ENCODE peak calls at places on chromosome 1, in nine cellular contexts. One of them, this sample, is unnamed.

GRCh38 chr1:42953182-42954180 is 5.2 kb downstream of the SLC2A1 start:
- DNase-seq in astrocyte: no peak
- DNase-seq in cardiac fibroblast: no peak
- DNase-seq in astrocyte of the spinal cord: no peak
- DNase-seq in dorsolateral prefrontal cortex: peak
- DNase-seq in kidney: no peak
- DNase-seq in esophagus muscularis mucosa: no peak
- DNase-seq in mammary epithelial cell: peak
- DNase-seq in BE2C: no peak
- DNase-seq in this sample: no peak

GRCh38 chr1:181483561-181484291 is 409 bp downstream of the CACNA1E start:
- DNase-seq in astrocyte: no peak
- DNase-seq in cardiac fibroblast: no peak
- DNase-seq in astrocyte of the spinal cord: no peak
- DNase-seq in dorsolateral prefrontal cortex: no peak
- DNase-seq in kidney: no peak
- DNase-seq in esophagus muscularis mucosa: no peak
- DNase-seq in mammary epithelial cell: no peak
- DNase-seq in BE2C: no peak
- DNase-seq in this sample: no peak

GRCh38 chr1:223815865-223816264 is 29.9 kb downstream of the TP53BP2 start:
- DNase-seq in astrocyte: peak
- DNase-seq in cardiac fibroblast: no peak
- DNase-seq in astrocyte of the spinal cord: no peak
- DNase-seq in dorsolateral prefrontal cortex: no peak
- DNase-seq in kidney: no peak
- DNase-seq in esophagus muscularis mucosa: no peak
- DNase-seq in mammary epithelial cell: peak
- DNase-seq in BE2C: no peak
- DNase-seq in this sample: no peak

GRCh38 chr1:2431095-2431494 is 18.7 kb upstream of the PEX10 start:
- DNase-seq in astrocyte: no peak
- DNase-seq in cardiac fibroblast: no peak
- DNase-seq in astrocyte of the spinal cord: no peak
- DNase-seq in dorsolateral prefrontal cortex: no peak
- DNase-seq in kidney: no peak
- DNase-seq in esophagus muscularis mucosa: no peak
- DNase-seq in mammary epithelial cell: peak
- DNase-seq in BE2C: no peak
- DNase-seq in this sample: no peak

GRCh38 chr1:224045556-224045955 is 68.4 kb upstream of the FBXO28 start:
- DNase-seq in astrocyte: no peak
- DNase-seq in cardiac fibroblast: no peak
- DNase-seq in astrocyte of the spinal cord: no peak
- DNase-seq in dorsolateral prefrontal cortex: no peak
- DNase-seq in kidney: no peak
- DNase-seq in esophagus muscularis mucosa: no peak
- DNase-seq in mammary epithelial cell: no peak
- DNase-seq in BE2C: no peak
- DNase-seq in this sample: no peak

GRCh38 chr1:46735708-46736324 is 16.9 kb upstream of the EFCAB14 start:
- DNase-seq in astrocyte: peak
- DNase-seq in cardiac fibroblast: peak
- DNase-seq in astrocyte of the spinal cord: peak
- DNase-seq in dorsolateral prefrontal cortex: no peak
- DNase-seq in kidney: no peak
- DNase-seq in esophagus muscularis mucosa: peak
- DNase-seq in mammary epithelial cell: peak
- DNase-seq in BE2C: no peak
- DNase-seq in this sample: no peak

GRCh38 chr1:8317647-8318360 is at the start of gene SLC45A1:
- DNase-seq in astrocyte: peak
- DNase-seq in cardiac fibroblast: peak
- DNase-seq in astrocyte of the spinal cord: peak
- DNase-seq in dorsolateral prefrontal cortex: peak
- DNase-seq in kidney: peak
- DNase-seq in esophagus muscularis mucosa: no peak
- DNase-seq in mammary epithelial cell: peak
- DNase-seq in BE2C: peak
- DNase-seq in this sample: no peak

GRCh38 chr1:88973520-88974137 is 18.8 kb downstream of the KYAT3 start:
- DNase-seq in astrocyte: peak
- DNase-seq in cardiac fibroblast: peak
- DNase-seq in astrocyte of the spinal cord: peak
- DNase-seq in dorsolateral prefrontal cortex: no peak
- DNase-seq in kidney: no peak
- DNase-seq in esophagus muscularis mucosa: no peak
- DNase-seq in mammary epithelial cell: peak
- DNase-seq in BE2C: no peak
- DNase-seq in this sample: no peak

GRCh38 chr1:84689514-84690396 is 506 bp downstream of the SSX2IP start:
- DNase-seq in astrocyte: peak
- DNase-seq in cardiac fibroblast: peak
- DNase-seq in astrocyte of the spinal cord: peak
- DNase-seq in dorsolateral prefrontal cortex: peak
- DNase-seq in kidney: peak
- DNase-seq in esophagus muscularis mucosa: peak
- DNase-seq in mammary epithelial cell: no peak
- DNase-seq in BE2C: peak
- DNase-seq in this sample: no peak

GRCh38 chr1:234971586-234972297 is 156.9 kb downstream of the TOMM20 start:
- DNase-seq in astrocyte: no peak
- DNase-seq in cardiac fibroblast: no peak
- DNase-seq in astrocyte of the spinal cord: no peak
- DNase-seq in dorsolateral prefrontal cortex: no peak
- DNase-seq in kidney: no peak
- DNase-seq in esophagus muscularis mucosa: no peak
- DNase-seq in mammary epithelial cell: no peak
- DNase-seq in BE2C: no peak
- DNase-seq in this sample: no peak

GRCh38 chr1:16141573-16142336 is 14.1 kb downstream of the EPHA2 start:
- DNase-seq in astrocyte: no peak
- DNase-seq in cardiac fibroblast: peak
- DNase-seq in astrocyte of the spinal cord: no peak
- DNase-seq in dorsolateral prefrontal cortex: no peak
- DNase-seq in kidney: no peak
- DNase-seq in esophagus muscularis mucosa: no peak
- DNase-seq in mammary epithelial cell: no peak
- DNase-seq in BE2C: no peak
- DNase-seq in this sample: no peak

GRCh38 chr1:164611754-164612642 is 53.0 kb downstream of the PBX1 start:
- DNase-seq in astrocyte: peak
- DNase-seq in cardiac fibroblast: peak
- DNase-seq in astrocyte of the spinal cord: peak
- DNase-seq in dorsolateral prefrontal cortex: no peak
- DNase-seq in kidney: no peak
- DNase-seq in esophagus muscularis mucosa: no peak
- DNase-seq in mammary epithelial cell: peak
- DNase-seq in BE2C: no peak
- DNase-seq in this sample: no peak

GRCh38 chr1:212238552-212238951 is 46.7 kb upstream of the PPP2R5A start:
- DNase-seq in astrocyte: no peak
- DNase-seq in cardiac fibroblast: no peak
- DNase-seq in astrocyte of the spinal cord: no peak
- DNase-seq in dorsolateral prefrontal cortex: no peak
- DNase-seq in kidney: no peak
- DNase-seq in esophagus muscularis mucosa: no peak
- DNase-seq in mammary epithelial cell: no peak
- DNase-seq in BE2C: no peak
- DNase-seq in this sample: no peak

GRCh38 chr1:177471244-177471643 is 300.5 kb downstream of the BRINP2 start:
- DNase-seq in astrocyte: peak
- DNase-seq in cardiac fibroblast: peak
- DNase-seq in astrocyte of the spinal cord: peak
- DNase-seq in dorsolateral prefrontal cortex: no peak
- DNase-seq in kidney: no peak
- DNase-seq in esophagus muscularis mucosa: no peak
- DNase-seq in mammary epithelial cell: peak
- DNase-seq in BE2C: no peak
- DNase-seq in this sample: no peak

GRCh38 chr1:219161371-219161975 is 12.2 kb upstream of the LYPLAL1 start:
- DNase-seq in astrocyte: no peak
- DNase-seq in cardiac fibroblast: no peak
- DNase-seq in astrocyte of the spinal cord: no peak
- DNase-seq in dorsolateral prefrontal cortex: no peak
- DNase-seq in kidney: no peak
- DNase-seq in esophagus muscularis mucosa: no peak
- DNase-seq in mammary epithelial cell: no peak
- DNase-seq in BE2C: no peak
- DNase-seq in this sample: no peak

GRCh38 chr1:63322248-63322943 is at the start of gene FOXD3:
- DNase-seq in astrocyte: no peak
- DNase-seq in cardiac fibroblast: peak
- DNase-seq in astrocyte of the spinal cord: no peak
- DNase-seq in dorsolateral prefrontal cortex: no peak
- DNase-seq in kidney: peak
- DNase-seq in esophagus muscularis mucosa: no peak
- DNase-seq in mammary epithelial cell: peak
- DNase-seq in BE2C: peak
- DNase-seq in this sample: no peak

GRCh38 chr1:184036517-184036949 is 995 bp downstream of the COLGALT2 start:
- DNase-seq in astrocyte: peak
- DNase-seq in cardiac fibroblast: peak
- DNase-seq in astrocyte of the spinal cord: peak
- DNase-seq in dorsolateral prefrontal cortex: peak
- DNase-seq in kidney: peak
- DNase-seq in esophagus muscularis mucosa: no peak
- DNase-seq in mammary epithelial cell: no peak
- DNase-seq in BE2C: peak
- DNase-seq in this sample: no peak

GRCh38 chr1:180815188-180815587 is 97.5 kb upstream of the KIAA1614 start:
- DNase-seq in astrocyte: no peak
- DNase-seq in cardiac fibroblast: no peak
- DNase-seq in astrocyte of the spinal cord: no peak
- DNase-seq in dorsolateral prefrontal cortex: no peak
- DNase-seq in kidney: no peak
- DNase-seq in esophagus muscularis mucosa: no peak
- DNase-seq in mammary epithelial cell: no peak
- DNase-seq in BE2C: no peak
- DNase-seq in this sample: no peak

GRCh38 chr1:174074757-174075156 is 52.6 kb upstream of the RC3H1 start:
- DNase-seq in astrocyte: peak
- DNase-seq in cardiac fibroblast: peak
- DNase-seq in astrocyte of the spinal cord: peak
- DNase-seq in dorsolateral prefrontal cortex: no peak
- DNase-seq in kidney: no peak
- DNase-seq in esophagus muscularis mucosa: no peak
- DNase-seq in mammary epithelial cell: no peak
- DNase-seq in BE2C: no peak
- DNase-seq in this sample: no peak

GRCh38 chr1:104132386-104132973 is 382.8 kb downstream of the AMY1C start:
- DNase-seq in astrocyte: no peak
- DNase-seq in cardiac fibroblast: no peak
- DNase-seq in astrocyte of the spinal cord: peak
- DNase-seq in dorsolateral prefrontal cortex: no peak
- DNase-seq in kidney: no peak
- DNase-seq in esophagus muscularis mucosa: no peak
- DNase-seq in mammary epithelial cell: peak
- DNase-seq in BE2C: peak
- DNase-seq in this sample: no peak

GRCh38 chr1:20194770-20195463 is 8.6 kb upstream of the PLA2G2C start:
- DNase-seq in astrocyte: peak
- DNase-seq in cardiac fibroblast: peak
- DNase-seq in astrocyte of the spinal cord: peak
- DNase-seq in dorsolateral prefrontal cortex: peak
- DNase-seq in kidney: peak
- DNase-seq in esophagus muscularis mucosa: no peak
- DNase-seq in mammary epithelial cell: peak
- DNase-seq in BE2C: peak
- DNase-seq in this sample: no peak
- TF ChIP-seq CTCF in astrocyte: peak
- TF ChIP-seq CTCF in cardiac fibroblast: peak
- TF ChIP-seq CTCF in astrocyte of the spinal cord: peak
- TF ChIP-seq CTCF in dorsolateral prefrontal cortex: peak
- TF ChIP-seq CTCF in kidney: peak
- TF ChIP-seq CTCF in esophagus muscularis mucosa: peak
- TF ChIP-seq CTCF in mammary epithelial cell: peak
- TF ChIP-seq CTCF in BE2C: peak
- TF ChIP-seq CTCF in this sample: peak

GRCh38 chr1:200676829-200677228 is 7.1 kb upstream of the DDX59 start:
- DNase-seq in astrocyte: no peak
- DNase-seq in cardiac fibroblast: no peak
- DNase-seq in astrocyte of the spinal cord: no peak
- DNase-seq in dorsolateral prefrontal cortex: no peak
- DNase-seq in kidney: no peak
- DNase-seq in esophagus muscularis mucosa: no peak
- DNase-seq in mammary epithelial cell: no peak
- DNase-seq in BE2C: no peak
- DNase-seq in this sample: no peak
- H3K4me3 ChIP-seq in astrocyte: no peak
- H3K4me3 ChIP-seq in cardiac fibroblast: no peak
- H3K4me3 ChIP-seq in astrocyte of the spinal cord: no peak
- H3K4me3 ChIP-seq in dorsolateral prefrontal cortex: no peak
- H3K4me3 ChIP-seq in kidney: no peak
- H3K4me3 ChIP-seq in esophagus muscularis mucosa: no peak
- H3K4me3 ChIP-seq in mammary epithelial cell: no peak
- H3K4me3 ChIP-seq in BE2C: no peak
- H3K4me3 ChIP-seq in this sample: no peak

DNA sequence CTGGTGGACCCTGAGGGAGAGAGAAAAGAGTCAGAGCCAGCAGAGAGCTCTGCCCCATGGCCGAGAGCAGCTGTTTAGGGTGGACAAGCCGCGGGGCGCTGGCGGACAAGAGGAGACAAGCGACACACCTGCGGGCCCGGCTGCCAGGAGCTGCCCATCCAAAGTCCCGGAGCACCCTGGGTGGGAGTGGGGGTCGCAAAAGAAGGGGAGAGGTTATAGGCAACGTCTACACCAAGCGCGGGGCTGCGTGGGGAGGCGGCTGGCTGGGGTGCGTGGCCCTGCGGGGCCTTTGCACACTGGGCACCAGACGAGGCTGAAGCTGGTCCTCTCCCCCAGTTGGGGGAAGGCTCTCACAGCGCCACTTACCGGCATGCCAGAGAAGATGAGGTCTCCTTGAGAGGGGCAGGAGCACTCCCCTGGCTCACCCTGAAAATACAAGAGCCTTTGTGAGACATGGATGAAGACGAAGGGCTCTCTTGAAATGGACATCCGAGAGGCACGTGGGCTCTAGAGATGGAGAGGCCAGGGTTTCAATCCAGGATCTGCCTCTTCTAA is 24.1 kb downstream of the COL16A1 start:
- DNase-seq in astrocyte: no peak
- DNase-seq in cardiac fibroblast: no peak
- DNase-seq in astrocyte of the spinal cord: no peak
- DNase-seq in dorsolateral prefrontal cortex: no peak
- DNase-seq in kidney: no peak
- DNase-seq in esophagus muscularis mucosa: no peak
- DNase-seq in mammary epithelial cell: no peak
- DNase-seq in BE2C: no peak
- DNase-seq in this sample: no peak
- TF ChIP-seq CTCF in astrocyte: no peak
- TF ChIP-seq CTCF in cardiac fibroblast: no peak
- TF ChIP-seq CTCF in astrocyte of the spinal cord: no peak
- TF ChIP-seq CTCF in dorsolateral prefrontal cortex: no peak
- TF ChIP-seq CTCF in kidney: no peak
- TF ChIP-seq CTCF in esophagus muscularis mucosa: no peak
- TF ChIP-seq CTCF in mammary epithelial cell: no peak
- TF ChIP-seq CTCF in BE2C: no peak
- TF ChIP-seq CTCF in this sample: no peak

DNA sequence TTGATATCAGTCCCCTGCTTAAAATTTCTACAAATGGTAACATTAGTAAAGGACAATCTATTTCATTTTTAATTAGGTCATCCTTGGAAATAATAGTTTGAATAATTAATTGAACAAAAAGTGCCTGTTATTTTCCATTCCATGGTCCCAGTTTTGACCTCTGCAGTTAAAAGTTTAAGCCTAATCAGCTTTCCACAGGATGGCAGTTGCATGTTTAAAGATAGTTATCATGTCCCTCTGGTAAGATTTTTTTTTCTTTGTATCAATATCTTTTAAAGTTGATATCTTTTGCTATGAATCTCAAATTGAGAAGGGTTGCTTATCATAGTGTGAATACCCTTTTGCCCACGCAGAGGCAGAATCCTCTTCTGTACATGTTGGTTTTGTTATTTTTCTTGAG is 90.4 kb downstream of the HS2ST1 start:
- DNase-seq in astrocyte: no peak
- DNase-seq in cardiac fibroblast: no peak
- DNase-seq in astrocyte of the spinal cord: no peak
- DNase-seq in dorsolateral prefrontal cortex: no peak
- DNase-seq in kidney: no peak
- DNase-seq in esophagus muscularis mucosa: no peak
- DNase-seq in mammary epithelial cell: no peak
- DNase-seq in BE2C: no peak
- DNase-seq in this sample: no peak
- H3K4me3 ChIP-seq in astrocyte: no peak
- H3K4me3 ChIP-seq in cardiac fibroblast: no peak
- H3K4me3 ChIP-seq in astrocyte of the spinal cord: no peak
- H3K4me3 ChIP-seq in dorsolateral prefrontal cortex: no peak
- H3K4me3 ChIP-seq in kidney: no peak
- H3K4me3 ChIP-seq in esophagus muscularis mucosa: no peak
- H3K4me3 ChIP-seq in mammary epithelial cell: no peak
- H3K4me3 ChIP-seq in BE2C: no peak
- H3K4me3 ChIP-seq in this sample: no peak

This sample was measured in vagina.